ENCODE peak calls at places on chromosomes 6 and 20, in nine cellular contexts. B is ovary; S is cardiac muscle cell; Q is PC-9; M is IMR-90; X is CD8-positive, alpha-beta T cell; E is ascending aorta; G is DND-41; W is neural progenitor cell. R is an unnamed sample.

GRCh38 chr20:15069355-15069754 is 731.9 kb upstream of the FLRT3 start:
- DNase-seq in B (no peak), S (no peak), Q (no peak), M (no peak), X (no peak), E (no peak), G (no peak), W (no peak), R (no peak)

GRCh38 chr6:125866433-125866832 is 75.7 kb downstream of the NCOA7 start:
- DNase-seq in B (no peak), S (no peak), Q (no peak), M (no peak), X (no peak), E (no peak), G (no peak), W (no peak), R (no peak)

GRCh38 chr6:112061605-112062004 is 7.7 kb downstream of the CCN6 start:
- DNase-seq in B (no peak), S (no peak), Q (no peak), M (peak; percentile 70), X (no peak), E (no peak), G (no peak), W (no peak), R (no peak)

GRCh38 chr20:58702859-58703648 is 10.5 kb downstream of the NPEPL1 start:
- DNase-seq in B (no peak), S (no peak), Q (no peak), M (no peak), X (no peak), E (no peak), G (no peak), W (no peak), R (no peak)

GRCh38 chr6:151374024-151374423 is 17.3 kb downstream of the ZBTB2 start:
- DNase-seq in B (no peak), S (peak; percentile 27), Q (peak; percentile 19), M (no peak), X (no peak), E (no peak), G (no peak), W (no peak), R (no peak)

GRCh38 chr20:54716169-54716747 is 240.9 kb downstream of the DOK5 start:
- DNase-seq in B (no peak), S (no peak), Q (no peak), M (no peak), X (no peak), E (no peak), G (no peak), W (no peak), R (no peak)

GRCh38 chr20:44738779-44739477 is 6.7 kb upstream of the KCNK15 start:
- DNase-seq in B (peak; percentile 64), S (peak; percentile 85), Q (peak; percentile 57), M (peak; percentile 67), X (peak; percentile 56), E (no peak), G (peak; percentile 74), W (peak; percentile 80), R (peak; percentile 79)

GRCh38 chr20:56417402-56417801 is 5.3 kb downstream of the CASS4 start:
- DNase-seq in B (no peak), S (no peak), Q (no peak), M (no peak), X (no peak), E (no peak), G (no peak), W (no peak), R (no peak)

GRCh38 chr6:81769834-81770233 is 17.4 kb upstream of the TENT5A start:
- DNase-seq in B (no peak), S (no peak), Q (no peak), M (peak; percentile 54), X (no peak), E (no peak), G (no peak), W (peak; percentile 27), R (no peak)
- H3K4me1 ChIP-seq in B (peaks cover 3% of the 10 kb centered on the region), S (peaks cover 4% of the 10 kb centered on the region), Q (peaks cover 46% of the 10 kb centered on the region), M (peaks cover 11% of the 10 kb centered on the region), X (no peaks in the 10 kb centered on the region), E (peaks cover 13% of the 10 kb centered on the region), G (peaks cover 24% of the 10 kb centered on the region), W (peaks cover 6% of the 10 kb centered on the region), R (peaks cover 11% of the 10 kb centered on the region)

GRCh38 chr6:139230421-139230840 is 61.4 kb downstream of the TXLNB start:
- DNase-seq in B (no peak), S (peak; percentile 43), Q (peak; percentile 6), M (peak; percentile 46), X (no peak), E (no peak), G (no peak), W (peak; percentile 63), R (no peak)
- TF ChIP-seq CTCF in B (no peak), S (peak; percentile 18), Q (peak; percentile 41), M (peak; percentile 25), X (no peak), E (peak; percentile 37), G (peak; percentile 32), W (peak; percentile 44), R (no peak)

GRCh38 chr6:11714798-11715285 is 63.8 kb downstream of the ADTRP start:
- DNase-seq in B (no peak), S (no peak), Q (no peak), M (no peak), X (no peak), E (no peak), G (no peak), W (no peak), R (no peak)

GRCh38 chr6:11711644-11711993 is 67.0 kb downstream of the ADTRP start:
- DNase-seq in B (no peak), S (no peak), Q (no peak), M (peak; percentile 80), X (peak; percentile 33), E (no peak), G (no peak), W (no peak), R (no peak)

GRCh38 chr6:11711994-11712698 is 66.5 kb downstream of the ADTRP start:
- DNase-seq in B (no peak), S (no peak), Q (no peak), M (peak; percentile 34), X (no peak), E (no peak), G (no peak), W (no peak), R (no peak)

GRCh38 chr6:11712760-11713159 is 65.8 kb downstream of the ADTRP start:
- DNase-seq in B (no peak), S (peak; percentile 56), Q (no peak), M (peak; percentile 46), X (no peak), E (no peak), G (no peak), W (no peak), R (peak; percentile 54)

DNA sequence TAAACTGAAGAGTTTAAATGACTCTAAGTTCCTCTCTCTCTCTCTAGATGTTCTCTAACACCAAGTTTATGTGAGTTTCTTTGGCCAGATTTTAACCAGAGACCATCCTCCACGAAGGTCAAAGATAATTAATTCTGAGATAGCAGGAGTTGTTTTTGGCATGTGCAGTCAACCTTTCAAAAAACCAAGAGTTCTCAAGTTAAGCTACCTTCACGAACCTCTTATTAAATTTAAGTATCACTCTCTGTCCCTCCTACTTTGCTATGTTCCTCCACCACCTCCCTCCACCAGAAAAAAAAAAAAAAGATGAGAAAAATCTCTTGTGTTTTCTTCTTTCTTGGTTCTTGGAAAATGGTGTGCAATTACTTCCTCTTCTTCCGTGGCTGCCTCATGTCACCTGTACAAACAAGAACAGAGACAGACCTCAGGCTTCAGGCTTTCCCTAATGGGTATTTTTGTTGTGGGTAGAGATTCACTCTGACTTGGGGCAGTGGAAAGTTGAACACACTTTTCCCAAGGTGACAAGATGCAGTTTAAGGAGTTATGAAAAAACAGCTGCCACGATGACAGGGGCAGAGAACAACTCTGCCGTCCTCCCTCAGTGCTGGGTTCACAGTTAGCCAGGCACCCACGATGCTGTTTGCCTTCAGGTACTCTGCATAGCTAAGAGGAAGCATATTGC is 64.3 kb downstream of the ADTRP start:
- DNase-seq in B (no peak), S (no peak), Q (no peak), M (no peak), X (no peak), E (no peak), G (no peak), W (no peak), R (no peak)
- H3K4me1 ChIP-seq in B (no peaks in the 10 kb centered on the region), S (no peaks in the 10 kb centered on the region), Q (peaks cover 6% of the 10 kb centered on the region), M (peaks cover 28% of the 10 kb centered on the region), X (peaks cover 65% of the 10 kb centered on the region), E (peaks cover 4% of the 10 kb centered on the region), G (peaks cover 12% of the 10 kb centered on the region), W (peaks cover 12% of the 10 kb centered on the region), R (peaks cover 4% of the 10 kb centered on the region)

GRCh38 chr20:37259031-37259430 is 2.6 kb downstream of the GHRH start:
- DNase-seq in B (no peak), S (no peak), Q (no peak), M (no peak), X (no peak), E (no peak), G (no peak), W (peak; percentile 55), R (no peak)

GRCh38 chr20:37257530-37257929 is 4.1 kb downstream of the GHRH start:
- DNase-seq in B (no peak), S (no peak), Q (no peak), M (no peak), X (no peak), E (no peak), G (no peak), W (no peak), R (no peak)

GRCh38 chr20:37257993-37258392 is 3.6 kb downstream of the GHRH start:
- DNase-seq in B (no peak), S (no peak), Q (no peak), M (no peak), X (no peak), E (no peak), G (no peak), W (peak; percentile 58), R (no peak)

GRCh38 chr20:37254114-37254878 is 7.3 kb downstream of the GHRH start:
- DNase-seq in B (no peak), S (no peak), Q (no peak), M (no peak), X (no peak), E (no peak), G (no peak), W (no peak), R (no peak)

DNA sequence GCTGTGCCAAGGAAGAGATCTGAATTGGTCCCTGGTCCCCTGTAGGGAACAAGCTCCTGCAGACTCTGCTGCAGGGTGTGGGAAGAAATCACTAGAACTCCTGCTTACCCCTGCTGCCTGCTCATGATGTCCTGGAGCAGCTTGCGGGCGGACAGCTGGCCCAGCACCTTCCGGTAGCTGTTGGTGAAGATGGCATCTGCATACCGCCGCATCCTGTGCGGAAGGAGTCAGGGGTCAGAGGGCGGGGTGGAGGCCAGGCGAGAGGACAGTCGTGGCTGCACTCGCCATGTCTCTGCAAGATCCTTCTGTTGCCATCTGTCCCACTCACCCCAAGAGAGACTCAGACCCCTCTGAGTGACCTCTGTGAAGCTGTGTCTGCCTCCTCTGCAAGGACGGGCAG is 5.3 kb downstream of the GHRH start:
- DNase-seq in B (no peak), S (no peak), Q (no peak), M (no peak), X (no peak), E (no peak), G (no peak), W (no peak), R (no peak)
- TF ChIP-seq CTCF in B (no peak), S (no peak), Q (no peak), M (no peak), X (no peak), E (no peak), G (no peak), W (no peak), R (no peak)